ENCODE peak calls at places on chromosomes 16 and 17, in ten cellular contexts. Y is cortex of kidney, S is adrenal gland, H is NCI-H1436, M is progenitor cell of endocrine pancreas, O is kidney glomerular epithelial cell, R is anterior cingulate cortex, Z is left kidney, Q is H1, I is posterior cingulate gyrus. F is an unnamed sample.
A peak's percentile ranks its signal among the peaks of the same experiment; 100 is the strongest.

GRCh38 chr16:19152042-19152441 is 16.0 kb upstream of the SYT17 start:
- DNase-seq in R (no peak), I (no peak), Q (no peak), Z (no peak), O (no peak), Y (no peak), M (no peak), H (no peak), S (no peak), F (no peak)

GRCh38 chr16:83706394-83706793 is 101.4 kb upstream of the HSBP1 start:
- DNase-seq in Z (no peak), M (no peak), H (no peak), S (no peak), Y (no peak), O (peak; percentile 96), R (no peak), I (no peak), Q (no peak), F (no peak)

GRCh38 chr16:77470851-77471250 is 36.0 kb upstream of the ADAMTS18 start:
- DNase-seq in I (no peak), Y (no peak), R (no peak), Q (no peak), H (no peak), Z (no peak), O (peak; percentile 24), S (no peak), M (no peak), F (no peak)

GRCh38 chr16:69804283-69804682 is 42.2 kb downstream of the WWP2 start:
- DNase-seq in Z (no peak), Y (no peak), O (no peak), I (no peak), M (no peak), Q (no peak), S (no peak), R (no peak), H (no peak), F (no peak)

GRCh38 chr16:67801889-67802288 is 4.5 kb downstream of the RANBP10 start:
- DNase-seq in Q (no peak), Y (no peak), I (peak; percentile 8), S (no peak), O (no peak), Z (peak; percentile 11), H (no peak), R (no peak), M (no peak), F (no peak)

GRCh38 chr16:86874141-86874540 is 295.8 kb downstream of the FOXL1 start:
- DNase-seq in H (no peak), Y (no peak), O (no peak), M (no peak), Z (no peak), I (no peak), R (no peak), S (no peak), Q (peak; percentile 90), F (no peak)

GRCh38 chr17:74981979-74982662 is 5.3 kb upstream of the CDR2L start:
- DNase-seq in R (peak; percentile 65), Z (peak; percentile 93), I (peak; percentile 98), M (peak; percentile 69), S (peak; percentile 77), O (peak; percentile 54), H (peak; percentile 83), Q (peak; percentile 87), Y (no peak), F (peak; percentile 28)

GRCh38 chr16:66742409-66742808 is 9.0 kb downstream of the DYNC1LI2 start:
- DNase-seq in M (no peak), H (no peak), Q (no peak), I (no peak), Z (no peak), R (no peak), O (no peak), S (no peak), Y (no peak), F (no peak)

GRCh38 chr17:8231701-8232100 is 16.2 kb downstream of the CTC1 start:
- DNase-seq in O (no peak), M (no peak), H (no peak), Z (no peak), Q (no peak), R (no peak), Y (no peak), I (peak; percentile 43), S (no peak), F (no peak)

GRCh38 chr17:50153650-50154575 is 3.4 kb upstream of the PPP1R9B start:
- DNase-seq in H (no peak), Q (no peak), Y (no peak), Z (no peak), S (peak; percentile 85), M (no peak), O (no peak), I (no peak), R (no peak), F (no peak)

GRCh38 chr17:29855686-29856085 is 74.3 kb downstream of the SSH2 start:
- DNase-seq in Y (no peak), H (no peak), S (no peak), R (no peak), I (no peak), O (no peak), M (no peak), Q (no peak), Z (no peak), F (no peak)

GRCh38 chr16:52676951-52677350 is 130.0 kb upstream of the TOX3 start:
- DNase-seq in S (no peak), R (no peak), H (no peak), I (no peak), O (no peak), Z (no peak), Y (no peak), M (no peak), Q (no peak), F (no peak)

GRCh38 chr16:1300664-1301476 is 8.6 kb upstream of the UBE2I start:
- DNase-seq in R (no peak), S (peak; percentile 77), Z (peak; percentile 87), M (peak; percentile 83), O (peak; percentile 3), H (no peak), Y (no peak), I (peak; percentile 95), Q (peak; percentile 94), F (no peak)

GRCh38 chr16:25256821-25257503 is 683 bp downstream of the ZKSCAN2 start:
- DNase-seq in R (no peak), I (no peak), O (no peak), Y (no peak), H (no peak), Z (peak; percentile 69), M (peak; percentile 13), Q (no peak), S (peak; percentile 18), F (no peak)

GRCh38 chr17:3796822-3797170 is 4.2 kb downstream of the ITGAE start:
- DNase-seq in M (no peak), Q (no peak), H (no peak), O (no peak), Y (no peak), R (no peak), I (no peak), Z (no peak), S (no peak), F (no peak)

GRCh38 chr16:56777533-56777932 is 47.6 kb downstream of the NUP93 start:
- DNase-seq in H (no peak), M (no peak), O (no peak), R (no peak), Y (no peak), S (no peak), I (no peak), Q (no peak), Z (no peak), F (no peak)

GRCh38 chr17:59371426-59372099 is 40.1 kb downstream of the YPEL2 start:
- DNase-seq in Y (no peak), O (peak; percentile 35), Z (peak; percentile 73), I (no peak), R (no peak), Q (no peak), H (no peak), M (no peak), S (no peak), F (no peak)

GRCh38 chr17:41064301-41064700 is 1.4 kb downstream of the KRTAP2-4 start:
- DNase-seq in Y (no peak), Z (no peak), O (no peak), H (no peak), S (no peak), Q (no peak), R (no peak), I (no peak), M (no peak), F (no peak)

GRCh38 chr17:35812456-35812855 is 3.2 kb downstream of the TAF15 start:
- DNase-seq in H (no peak), Y (no peak), S (no peak), I (no peak), Q (no peak), O (no peak), M (no peak), R (no peak), Z (no peak), F (no peak)

GRCh38 chr17:70473049-70473448 is 303.7 kb downstream of the KCNJ2 start:
- DNase-seq in H (no peak), M (no peak), R (no peak), S (no peak), Y (no peak), O (no peak), Q (no peak), Z (no peak), I (peak; percentile 61), F (no peak)

GRCh38 chr17:42612013-42612412 is 2.5 kb downstream of the TUBG1 start:
- DNase-seq in M (no peak), S (no peak), O (no peak), Q (no peak), H (no peak), R (no peak), Y (no peak), Z (no peak), I (no peak), F (no peak)

GRCh38 chr17:79137015-79137770 is 62.6 kb downstream of the ENGASE start:
- DNase-seq in I (no peak), Z (no peak), O (no peak), H (no peak), Y (no peak), S (no peak), R (no peak), M (no peak), Q (no peak), F (no peak)

GRCh38 chr17:76089680-76090516 is 10.9 kb downstream of the ZACN start:
- DNase-seq in H (no peak), Y (no peak), I (peak; percentile 70), R (no peak), Z (no peak), M (no peak), S (no peak), O (no peak), Q (no peak), F (no peak)

GRCh38 chr16:82832861-82833260 is 206.1 kb downstream of the CDH13 start:
- DNase-seq in S (no peak), Q (no peak), Y (no peak), Z (no peak), R (no peak), H (no peak), M (no peak), I (no peak), O (no peak), F (no peak)

GRCh38 chr17:42541041-42541833 is 5.2 kb downstream of the NAGLU start:
- DNase-seq in S (no peak), Y (no peak), O (no peak), R (no peak), Z (no peak), H (no peak), M (no peak), I (no peak), Q (no peak), F (no peak)